ENCODE peak calls at places on chromosomes 3 and 15, in seven cellular contexts. G, T, A, W, H, Y and Z are unnamed samples.

GRCh38 chr3:127556565-127556964 is 34.0 kb downstream of the TPRA1 start:
- DNase-seq in W (no peak), T (no peak), G (no peak), H (no peak), Y (no peak), A (no peak), Z (no peak)

GRCh38 chr3:5314897-5315296 is 127.4 kb downstream of the EDEM1 start:
- DNase-seq in H (peak), W (no peak), Y (no peak), G (peak), A (no peak), T (peak), Z (no peak)

GRCh38 chr3:191592105-191592504 is 131.1 kb downstream of the PYDC2 start:
- DNase-seq in W (no peak), G (no peak), A (no peak), H (no peak), Y (no peak), T (no peak), Z (no peak)

GRCh38 chr3:143171141-143171651 is 51.6 kb downstream of the CHST2 start:
- DNase-seq in Y (no peak), T (peak), A (no peak), W (no peak), G (peak), H (no peak), Z (peak)

GRCh38 chr3:197750863-197751737 is 1.4 kb downstream of the FYTTD1 start:
- DNase-seq in H (peak), W (peak), A (no peak), T (peak), Y (no peak), G (peak), Z (peak)

GRCh38 chr3:89262561-89262960 is 155.1 kb downstream of the EPHA3 start:
- DNase-seq in T (no peak), G (no peak), W (no peak), H (no peak), A (no peak), Y (no peak), Z (no peak)

GRCh38 chr15:89874926-89875564 is 18.7 kb downstream of the AP3S2 start:
- DNase-seq in A (peak), W (peak), T (peak), Y (peak), H (peak), G (peak), Z (peak)

GRCh38 chr15:26235148-26235769 is 372.1 kb upstream of the ATP10A start:
- DNase-seq in G (no peak), H (no peak), A (peak), Y (no peak), T (no peak), W (no peak), Z (no peak)

GRCh38 chr3:27758083-27758482 is 36.0 kb upstream of the EOMES start:
- DNase-seq in A (no peak), Y (no peak), H (peak), W (peak), G (peak), T (peak), Z (no peak)

GRCh38 chr3:42025388-42026138 is 63.7 kb upstream of the ULK4 start:
- DNase-seq in W (peak), A (no peak), T (peak), Y (peak), H (peak), G (peak), Z (peak)

GRCh38 chr3:151011427-151011826 is 38.9 kb upstream of the CLRN1 start:
- DNase-seq in Y (no peak), T (peak), G (peak), A (no peak), W (no peak), H (peak), Z (no peak)

GRCh38 chr3:45868213-45868612 is 18.1 kb upstream of the CCR9 start:
- DNase-seq in G (no peak), A (no peak), Y (no peak), H (peak), W (no peak), T (no peak), Z (peak)

GRCh38 chr15:73867426-73867825 is 5.9 kb upstream of the TBC1D21 start:
- DNase-seq in H (no peak), A (no peak), G (no peak), W (no peak), T (no peak), Y (no peak), Z (no peak)

GRCh38 chr3:61808526-61808925 is 247.2 kb downstream of the PTPRG start:
- DNase-seq in G (no peak), A (no peak), W (no peak), Y (no peak), H (no peak), T (peak), Z (no peak)

GRCh38 chr3:98521897-98522537 is 685 bp downstream of the CLDND1 start:
- DNase-seq in G (peak), T (peak), H (peak), W (peak), A (no peak), Y (peak), Z (peak)

GRCh38 chr3:183159319-183159718 is 3.2 kb downstream of the LAMP3 start:
- DNase-seq in H (no peak), Y (peak), A (no peak), T (no peak), G (no peak), W (no peak), Z (no peak)

GRCh38 chr3:38655708-38656300 is 6.3 kb upstream of the SCN5A start:
- DNase-seq in Y (peak), H (peak), A (no peak), G (peak), W (peak), T (peak), Z (peak)

GRCh38 chr3:13852638-13853009 is 27.2 kb downstream of the WNT7A start:
- DNase-seq in G (peak), H (peak), W (no peak), Y (peak), A (no peak), T (no peak), Z (no peak)

GRCh38 chr3:196398782-196399181 is 33.4 kb downstream of the UBXN7 start:
- DNase-seq in W (no peak), Y (no peak), T (no peak), H (peak), A (no peak), G (no peak), Z (no peak)

GRCh38 chr3:121989943-121990342 is 32.1 kb downstream of the ILDR1 start:
- DNase-seq in W (peak), Y (no peak), T (no peak), G (no peak), H (peak), A (no peak), Z (no peak)

GRCh38 chr3:11178421-11178820 is 24.1 kb downstream of the HRH1 start:
- DNase-seq in W (no peak), G (no peak), A (no peak), Y (no peak), T (no peak), H (no peak), Z (no peak)

GRCh38 chr15:88208305-88208704 is 48.2 kb downstream of the NTRK3 start:
- DNase-seq in H (no peak), W (no peak), Y (no peak), T (no peak), A (no peak), G (no peak), Z (no peak)

GRCh38 chr3:82133070-82133606 is 371.7 kb upstream of the GBE1 start:
- DNase-seq in Y (peak), H (peak), T (peak), G (peak), W (peak), A (peak), Z (peak)

GRCh38 chr3:140143670-140144069 is 208.7 kb downstream of the CLSTN2 start:
- DNase-seq in G (no peak), H (no peak), T (no peak), W (no peak), Y (no peak), A (no peak), Z (no peak)

GRCh38 chr3:124535306-124535705 is 194.9 kb upstream of the UMPS start:
- DNase-seq in W (no peak), A (no peak), G (no peak), T (no peak), H (no peak), Y (no peak), Z (peak)

GRCh38 chr15:33461671-33462070 is 150.9 kb downstream of the RYR3 start:
- DNase-seq in W (no peak), Y (no peak), T (no peak), A (no peak), H (no peak), G (no peak), Z (no peak)

GRCh38 chr3:195756935-195757302 is 36.1 kb downstream of the MUC20 start:
- DNase-seq in Y (no peak), G (peak), W (no peak), H (peak), A (no peak), T (no peak), Z (no peak)

GRCh38 chr3:172323894-172324590 is 124.2 kb downstream of the GHSR start:
- DNase-seq in T (peak), H (no peak), G (peak), W (no peak), Y (no peak), A (no peak), Z (no peak)

GRCh38 chr3:123609063-123609462 is 24.2 kb upstream of the HACD2 start:
- DNase-seq in W (no peak), A (no peak), Y (no peak), T (peak), G (no peak), H (no peak), Z (no peak)

GRCh38 chr3:55804170-55805095 is 317.3 kb upstream of the WNT5A start:
- DNase-seq in Y (no peak), A (no peak), T (no peak), W (peak), H (no peak), G (no peak), Z (no peak)

GRCh38 chr3:194098036-194098871 is 37.7 kb upstream of the HES1 start:
- DNase-seq in A (no peak), W (no peak), Y (no peak), H (no peak), T (no peak), G (no peak), Z (peak)

GRCh38 chr3:194095464-194095863 is 40.5 kb upstream of the HES1 start:
- DNase-seq in W (no peak), G (no peak), A (no peak), Y (no peak), T (no peak), H (peak), Z (no peak)

GRCh38 chr3:194098872-194099183 is 37.1 kb upstream of the HES1 start:
- DNase-seq in T (no peak), Y (no peak), A (no peak), G (no peak), W (no peak), H (no peak), Z (no peak)

GRCh38 chr3:194095902-194096301 is 40.0 kb upstream of the HES1 start:
- DNase-seq in A (no peak), T (no peak), H (no peak), W (no peak), G (no peak), Y (no peak), Z (no peak)

DNA sequence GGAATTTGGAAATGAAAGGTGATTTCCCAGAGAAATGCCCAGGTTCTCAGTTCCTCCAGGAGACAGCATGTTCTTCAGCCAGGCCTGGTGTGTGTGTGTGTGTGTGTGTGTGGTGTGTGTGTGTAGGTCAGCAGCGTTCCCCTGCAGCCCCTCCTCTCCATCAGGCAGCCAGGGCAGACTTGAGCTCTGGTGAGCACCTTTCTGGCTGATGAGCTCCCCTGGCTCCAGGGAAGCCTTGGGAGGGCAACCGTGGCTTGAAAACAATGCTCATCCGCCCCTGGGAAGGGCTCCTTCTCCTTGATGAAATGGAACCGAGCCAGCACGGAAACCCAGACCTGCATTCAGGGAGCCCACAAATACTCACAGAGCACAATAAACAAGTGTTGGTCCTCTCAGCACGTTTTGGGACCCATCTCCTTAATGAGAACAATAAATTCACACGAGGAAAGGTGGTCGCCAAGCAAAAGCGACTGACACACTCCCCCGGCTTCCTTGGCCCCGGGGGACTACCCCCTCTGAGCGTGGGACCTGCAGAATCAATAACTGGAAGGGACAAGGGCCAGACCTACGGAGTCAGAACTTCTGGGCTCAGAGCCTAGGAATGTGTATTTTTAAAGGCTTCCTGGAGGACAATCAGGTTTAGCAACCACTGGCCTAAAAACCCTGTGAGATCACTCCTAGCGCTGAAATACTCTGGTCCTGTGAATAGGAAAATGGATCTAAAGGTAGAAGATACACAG is 38.6 kb upstream of the HES1 start:
- DNase-seq in H (peak), T (peak), A (no peak), Y (no peak), G (no peak), W (no peak), Z (no peak)
- H3K4me2 ChIP-seq in H (peak), T (no peak), A (no peak), Y (no peak), G (no peak), W (no peak), Z (no peak)

GRCh38 chr3:158102660-158103085 is 3.5 kb downstream of the SHOX2 start:
- DNase-seq in H (no peak), G (no peak), T (no peak), A (no peak), Y (no peak), W (no peak), Z (no peak)

GRCh38 chr3:158103956-158104338 is 2.3 kb downstream of the SHOX2 start:
- DNase-seq in A (no peak), T (no peak), H (no peak), Y (no peak), G (no peak), W (no peak), Z (no peak)

GRCh38 chr3:158102219-158102612 is 4.0 kb downstream of the SHOX2 start:
- DNase-seq in A (no peak), H (no peak), T (no peak), W (no peak), Y (no peak), G (no peak), Z (no peak)

GRCh38 chr3:158104346-158105020 is 1.7 kb downstream of the SHOX2 start:
- DNase-seq in A (no peak), W (no peak), T (no peak), G (no peak), Y (no peak), H (no peak), Z (no peak)

DNA sequence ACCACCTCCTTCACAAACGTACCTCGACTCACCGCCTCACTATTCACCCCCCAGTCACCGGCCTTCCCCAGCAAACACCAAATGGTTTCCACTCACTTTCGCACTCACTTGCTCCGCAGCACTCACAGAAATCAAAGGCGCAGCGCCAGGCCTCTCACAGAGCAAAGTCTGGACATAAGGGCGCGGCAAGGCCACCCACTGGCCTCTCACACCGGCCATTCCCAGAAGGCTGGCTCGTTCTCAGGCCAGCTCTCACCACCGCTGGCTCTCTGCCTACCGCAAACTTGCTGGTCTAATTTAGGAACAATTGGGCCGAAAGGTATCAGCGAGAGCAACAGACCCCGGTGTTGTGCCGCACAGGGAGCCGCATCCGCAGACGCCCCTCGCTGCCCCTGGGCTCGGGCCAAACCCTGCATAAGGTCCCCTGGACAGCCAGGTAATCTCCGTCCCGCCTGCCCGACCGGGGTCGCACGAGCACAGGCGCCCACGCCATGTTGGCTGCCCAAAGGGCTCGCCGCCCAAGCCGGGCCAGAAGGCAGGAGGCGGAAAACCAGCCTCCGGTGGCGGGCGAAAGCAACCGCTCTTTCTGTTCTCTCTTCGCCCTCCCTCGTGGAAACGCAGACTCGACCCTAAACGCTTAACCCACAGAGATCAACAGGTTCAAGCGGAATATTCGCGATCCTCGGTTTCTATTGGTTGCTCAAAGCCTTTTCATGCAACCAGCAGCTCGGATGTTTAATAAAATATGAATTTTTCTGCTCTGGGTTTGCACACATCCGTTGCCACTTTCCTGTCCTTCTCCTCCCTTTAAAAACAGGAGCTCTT is 2.9 kb downstream of the SHOX2 start:
- DNase-seq in H (no peak), A (no peak), Y (no peak), W (peak), T (no peak), G (no peak), Z (no peak)
- TF ChIP-seq EZH2 in H (no peak), A (peak), Y (no peak), W (no peak), T (peak), G (peak), Z (no peak)

DNA sequence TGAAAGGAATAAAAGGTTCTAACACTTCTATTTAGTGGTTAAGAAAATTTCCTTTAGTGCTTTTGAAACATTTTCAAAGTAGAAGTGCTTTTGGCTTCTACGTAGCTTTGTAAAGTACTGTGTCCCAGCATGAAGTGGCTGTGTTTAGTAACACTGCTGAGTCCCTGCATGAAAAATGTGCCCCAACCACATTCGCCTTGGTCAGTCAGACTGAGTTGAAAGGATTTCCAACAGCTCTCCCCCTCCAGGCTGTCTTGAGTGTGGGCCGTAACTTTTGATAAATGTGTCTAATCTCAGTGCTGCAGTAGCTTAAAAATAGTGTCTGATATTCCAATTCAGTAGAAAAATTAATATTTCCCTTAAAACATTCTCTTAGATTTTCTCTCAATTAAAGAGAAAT is 115.0 kb downstream of the NR1D2 start:
- DNase-seq in Y (no peak), G (peak), T (peak), A (no peak), H (peak), W (peak), Z (no peak)
- H3K4me2 ChIP-seq in Y (no peak), G (peak), T (peak), A (no peak), H (no peak), W (no peak), Z (no peak)

DNA sequence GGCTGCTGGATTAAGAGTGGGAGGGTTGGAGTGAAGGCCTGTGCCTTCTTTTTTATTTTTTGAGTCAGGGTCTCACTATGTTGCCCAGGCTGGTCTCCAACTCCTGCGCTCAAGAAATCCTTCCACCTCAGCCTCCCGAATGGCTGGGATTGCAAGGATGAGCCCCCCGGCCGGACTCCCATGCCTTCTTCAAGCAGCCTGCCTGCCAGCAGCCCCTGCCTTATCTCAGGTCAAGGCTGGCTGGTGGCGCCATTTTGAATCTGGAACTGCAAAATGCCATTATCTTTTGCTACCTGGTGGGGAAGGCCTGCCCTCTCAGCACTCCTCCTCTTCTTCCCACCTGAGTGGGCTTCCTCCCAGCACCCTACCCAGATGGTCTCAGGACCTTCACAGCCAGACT is 7.9 kb upstream of the FLNB start:
- DNase-seq in G (no peak), T (no peak), H (no peak), W (no peak), Y (no peak), A (no peak), Z (no peak)
- TF ChIP-seq EZH2 in G (no peak), T (no peak), H (no peak), W (no peak), Y (no peak), A (no peak), Z (no peak)